ENCODE peak calls at places on chromosomes 16 and 17, in ten cellular contexts. B, F, N, V, C, Z, I, Q, W and K are unnamed samples.

GRCh38 chr17:51128089-51128488 is 7.4 kb upstream of the SPAG9 start:
- DNase-seq in Z (no peak), C (no peak), I (no peak), F (no peak), W (no peak), Q (no peak), N (no peak), B (no peak), V (peak; percentile 25), K (no peak)

GRCh38 chr17:9898812-9899211 is 6.3 kb downstream of the RCVRN start:
- DNase-seq in Q (no peak), B (no peak), V (no peak), C (no peak), F (no peak), I (no peak), N (no peak), Z (no peak), W (no peak), K (no peak)

GRCh38 chr17:6936370-6937028 is 59.4 kb upstream of the ALOX12 start:
- DNase-seq in F (no peak), I (peak; percentile 22), N (no peak), Z (no peak), Q (no peak), C (no peak), B (peak; percentile 50), V (peak; percentile 58), W (no peak), K (no peak)

GRCh38 chr17:8345052-8345690 is 5.5 kb downstream of the ODF4 start:
- DNase-seq in I (no peak), Z (no peak), C (no peak), V (no peak), F (no peak), W (no peak), Q (no peak), N (no peak), B (no peak), K (no peak)

GRCh38 chr17:74432484-74433391 is 850 bp downstream of the GPRC5C start:
- DNase-seq in N (no peak), B (no peak), C (no peak), F (no peak), V (no peak), I (no peak), Q (no peak), W (no peak), Z (no peak), K (no peak)

GRCh38 chr16:49003022-49003421 is 278.6 kb downstream of the CBLN1 start:
- DNase-seq in V (no peak), N (no peak), F (no peak), C (no peak), W (no peak), B (no peak), Z (no peak), I (no peak), Q (no peak), K (no peak)

GRCh38 chr17:16878084-16878483 is 93.8 kb downstream of the TNFRSF13B start:
- DNase-seq in W (no peak), I (no peak), F (no peak), B (no peak), V (no peak), C (no peak), N (peak; percentile 12), Z (no peak), Q (no peak), K (no peak)

GRCh38 chr16:87945351-87946042 is 5.7 kb upstream of the BANP start:
- DNase-seq in F (peak; percentile 56), N (peak; percentile 92), V (peak; percentile 69), C (peak; percentile 57), I (peak; percentile 87), B (peak; percentile 80), Q (no peak), W (no peak), Z (no peak), K (peak; percentile 86)

GRCh38 chr16:50602531-50603205 is 54.5 kb downstream of the NKD1 start:
- DNase-seq in C (no peak), Q (no peak), F (no peak), V (no peak), I (no peak), W (no peak), Z (no peak), B (peak; percentile 27), N (peak; percentile 80), K (no peak)

GRCh38 chr16:68356249-68356918 is 45.6 kb downstream of the PRMT7 start:
- DNase-seq in F (no peak), C (no peak), N (no peak), Q (peak; percentile 87), I (no peak), W (no peak), Z (no peak), B (peak; percentile 78), V (no peak), K (peak; percentile 58)

GRCh38 chr17:62920300-62920699 is 45.7 kb upstream of the TANC2 start:
- DNase-seq in Q (no peak), N (no peak), W (no peak), F (no peak), C (no peak), B (no peak), Z (no peak), I (no peak), V (no peak), K (no peak)

GRCh38 chr16:56212144-56212543 is 20.9 kb downstream of the GNAO1 start:
- DNase-seq in Q (no peak), F (no peak), V (no peak), Z (no peak), W (no peak), N (no peak), I (no peak), C (no peak), B (no peak), K (no peak)

GRCh38 chr16:49858200-49859129 is 2.6 kb upstream of the ZNF423 start:
- DNase-seq in I (peak; percentile 51), Z (no peak), F (peak; percentile 70), N (no peak), V (peak; percentile 55), C (no peak), W (no peak), Q (no peak), B (peak; percentile 58), K (peak; percentile 51)

GRCh38 chr16:70703041-70703834 is 17.4 kb upstream of the MTSS2 start:
- DNase-seq in F (peak; percentile 67), N (no peak), C (peak; percentile 71), V (peak; percentile 45), Z (peak; percentile 91), Q (no peak), B (peak; percentile 47), I (peak; percentile 87), W (peak; percentile 88), K (peak; percentile 86)

DNA sequence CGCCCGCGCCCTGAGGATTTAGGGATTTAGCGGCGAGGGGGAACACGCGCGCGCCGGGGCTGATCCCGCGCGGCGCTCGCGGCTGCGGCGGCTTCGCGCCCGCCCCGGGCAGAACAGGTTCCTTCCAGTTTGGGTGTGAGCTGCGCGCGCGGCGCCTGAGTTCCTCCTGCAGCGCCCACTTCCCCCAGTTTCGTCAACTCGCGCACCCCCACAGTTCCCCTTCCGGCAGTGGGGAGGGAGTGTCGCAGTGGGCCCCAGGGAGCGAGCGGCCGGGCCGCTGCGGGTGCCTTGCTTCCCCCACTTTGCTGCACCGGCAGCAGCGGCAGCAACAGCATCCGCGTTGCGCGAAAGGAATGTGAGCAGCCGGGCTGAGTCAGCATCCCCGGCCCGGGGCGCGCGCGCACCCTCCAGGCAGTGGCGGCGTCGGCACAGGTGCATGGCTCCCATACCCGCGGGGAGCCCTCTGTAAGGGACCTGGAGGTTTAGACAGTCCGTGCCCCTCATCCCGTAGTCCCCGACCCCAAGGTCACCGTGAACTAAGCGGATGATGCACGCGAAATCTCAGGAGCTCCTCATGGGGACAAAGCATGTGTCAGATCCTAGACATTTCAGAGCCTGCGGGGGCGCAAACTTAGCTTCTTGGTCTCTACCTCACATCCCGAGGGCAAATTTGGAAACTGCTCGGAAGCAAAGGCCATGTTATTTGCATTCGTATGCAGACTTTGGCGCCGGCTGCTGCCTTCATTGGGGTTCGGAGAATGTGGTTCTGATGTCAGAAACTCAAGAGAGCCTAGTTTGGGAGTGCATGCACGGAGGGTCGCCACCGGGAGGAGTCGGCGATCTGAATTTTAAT is 767 bp downstream of the ARSG start:
- DNase-seq in W (no peak), F (peak; percentile 72), Z (no peak), C (peak; percentile 51), B (peak; percentile 84), I (peak; percentile 55), N (peak; percentile 80), Q (peak; percentile 90), V (peak; percentile 76), K (peak; percentile 78)
- TF ChIP-seq CTCF in W (no peak), F (no peak), Z (peak; percentile 5), C (peak; percentile 28), B (no peak), I (no peak), N (no peak), Q (no peak), V (no peak), K (peak; percentile 36)

DNA sequence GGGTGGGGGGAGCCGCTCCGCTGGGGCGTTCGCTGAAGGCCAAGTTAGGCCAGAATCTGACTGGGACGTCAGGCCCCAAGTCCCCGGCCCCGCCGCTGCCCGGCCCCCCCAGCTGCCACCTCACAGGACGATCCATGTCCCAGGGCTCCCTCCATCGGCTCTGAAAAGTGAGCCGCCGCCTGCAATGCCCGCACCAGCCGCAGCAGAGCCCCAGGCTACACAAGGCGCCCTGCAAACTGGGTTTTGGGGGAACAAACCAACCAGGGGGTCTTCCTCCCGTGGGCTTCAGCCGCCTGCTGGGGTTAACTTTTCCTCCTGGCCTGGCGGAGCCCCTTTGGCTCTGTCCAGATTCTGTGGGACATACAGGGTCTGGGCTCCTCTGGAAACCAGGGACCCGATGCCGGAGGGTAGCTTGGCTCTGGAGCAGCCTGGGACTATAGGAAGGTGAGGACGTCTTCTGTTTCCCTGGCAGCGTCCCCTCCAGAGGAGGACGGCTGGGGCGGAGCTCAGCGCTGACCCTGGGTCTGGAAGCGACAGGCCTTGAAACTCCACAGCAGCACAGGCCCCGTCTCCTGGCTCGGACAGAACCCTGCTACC is 835 bp downstream of the NME4 start:
- DNase-seq in I (peak; percentile 53), B (peak; percentile 81), W (peak; percentile 24), Q (peak; percentile 57), F (peak; percentile 89), N (peak; percentile 80), Z (no peak), V (peak; percentile 62), C (peak; percentile 50), K (peak; percentile 52)
- TF ChIP-seq CTCF in I (peak; percentile 26), B (peak; percentile 63), W (peak; percentile 32), Q (no peak), F (no peak), N (peak; percentile 58), Z (peak; percentile 50), V (peak; percentile 62), C (peak; percentile 65), K (peak; percentile 47)

GRCh38 chr16:27880312-27880711 is 183.2 kb downstream of the GSG1L start:
- DNase-seq in I (no peak), F (no peak), C (no peak), Q (no peak), Z (no peak), B (no peak), V (no peak), W (no peak), N (no peak), K (no peak)
- TF ChIP-seq CTCF in I (no peak), F (no peak), C (no peak), Q (no peak), Z (no peak), B (no peak), V (no peak), W (no peak), N (no peak), K (no peak)

DNA sequence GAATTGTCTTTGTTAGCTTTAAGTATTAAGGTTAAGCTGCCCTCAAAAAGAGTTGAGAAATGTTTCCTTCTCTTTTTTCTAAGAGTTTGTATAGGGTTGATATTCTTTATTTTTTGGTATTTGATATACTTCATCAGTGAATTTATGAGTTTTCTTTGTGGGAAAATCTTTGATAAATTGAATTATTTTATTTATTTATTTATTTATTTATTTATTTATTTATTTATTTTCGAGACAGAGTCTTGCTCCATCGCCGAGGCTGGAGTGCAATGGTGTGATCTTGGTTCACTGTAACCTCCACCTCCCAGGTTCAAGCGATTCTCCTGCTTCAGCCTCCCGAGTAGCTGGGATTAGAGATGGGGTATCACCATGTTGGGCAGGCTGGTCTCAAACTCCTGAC is 19.9 kb downstream of the TEFM start:
- DNase-seq in F (no peak), B (no peak), C (no peak), Z (no peak), V (no peak), I (no peak), N (no peak), W (no peak), Q (no peak), K (no peak)
- TF ChIP-seq CTCF in F (no peak), B (no peak), C (no peak), Z (no peak), V (no peak), I (no peak), N (no peak), W (no peak), Q (no peak), K (no peak)